ENCODE peak calls at places on chromosome 11, in four cellular contexts. P is iris pigment epithelial cell, W is Calu3, X is GM12878. N is an unnamed sample.

GRCh38 chr11:108724974-108725689 is 60.3 kb downstream of the DDX10 start:
- DNase-seq in X (no peak), W (no peak), P (no peak), N (no peak)

GRCh38 chr11:93080146-93080759 is 110.8 kb downstream of the MTNR1B start:
- DNase-seq in X (no peak), P (no peak), W (no peak), N (peak)

GRCh38 chr11:20342347-20343279 is 20.9 kb upstream of the HTATIP2 start:
- DNase-seq in W (no peak), X (no peak), P (no peak), N (no peak)

GRCh38 chr11:88484873-88485621 is 147.5 kb upstream of the CTSC start:
- DNase-seq in W (peak), X (peak), P (peak), N (peak)

GRCh38 chr11:8932564-8933180 is at the start of gene C11orf16:
- DNase-seq in X (no peak), P (no peak), W (no peak), N (no peak)

GRCh38 chr11:99822846-99823565 is 802.3 kb downstream of the CNTN5 start:
- DNase-seq in P (peak), X (no peak), W (no peak), N (no peak)

GRCh38 chr11:14969922-14970323 is 2.2 kb downstream of the CALCA start:
- DNase-seq in X (no peak), W (peak), P (peak), N (peak)

GRCh38 chr11:65546217-65546958 is 11.8 kb downstream of the LTBP3 start:
- DNase-seq in X (no peak), W (peak), P (no peak), N (peak)

GRCh38 chr11:101817536-101817935 is 97.3 kb upstream of the CEP126 start:
- DNase-seq in W (no peak), X (no peak), P (no peak), N (no peak)

GRCh38 chr11:47532597-47533213 is 20.2 kb downstream of the CELF1 start:
- DNase-seq in X (no peak), W (no peak), P (no peak), N (no peak)

GRCh38 chr11:63951779-63952536 is 13.2 kb downstream of the NAA40 start:
- DNase-seq in X (peak), P (no peak), W (no peak), N (no peak)

GRCh38 chr11:102225689-102226562 is 91.4 kb upstream of the BIRC3 start:
- DNase-seq in P (peak), W (peak), X (no peak), N (no peak)